ENCODE peak calls at places on chromosomes 11 and 22, in eight cellular contexts. W is ascending aorta; H is stimulated activated CD4-positive, alpha-beta T cell treated with anti-CD3 and anti-CD28 coated beads, Interleukin-1b, Interleukin-23, amount 100 ng/mL, for 1 hour; E is activated CD8-positive, alpha-beta memory T cell treated with anti-CD3 and anti-CD28 coated beads for 48 hours; I is amygdala; Z is AG10803; C is heart left ventricle; A is cardiac fibroblast. Q is an unnamed sample.

GRCh38 chr22:17842386-17842785 is 68.1 kb upstream of the BID start:
- DNase-seq in A (no peak), H (no peak), E (no peak), C (no peak), W (no peak), Z (no peak), I (no peak), Q (no peak)

GRCh38 chr11:102158151-102158734 is 48.0 kb downstream of the YAP1 start:
- DNase-seq in W (no peak), C (no peak), Z (no peak), I (no peak), H (no peak), A (no peak), E (no peak), Q (no peak)

GRCh38 chr22:44410396-44411056 is 87.5 kb downstream of the RTL6 start:
- DNase-seq in W (no peak), Z (no peak), I (no peak), C (no peak), H (no peak), E (no peak), A (no peak), Q (no peak)

GRCh38 chr11:73401924-73402833 is 26.0 kb downstream of the RELT start:
- DNase-seq in I (no peak), C (no peak), W (no peak), Z (no peak), A (peak; percentile 27), E (no peak), H (no peak), Q (no peak)

GRCh38 chr22:48576333-48577013 is 1251.2 kb downstream of the BRD1 start:
- DNase-seq in W (no peak), Z (peak; percentile 25), A (no peak), C (peak; percentile 54), I (no peak), H (no peak), E (no peak), Q (peak; percentile 60)

GRCh38 chr11:75386912-75387311 is 12.4 kb upstream of the RPS3 start:
- DNase-seq in I (no peak), W (no peak), E (no peak), A (no peak), Z (peak; percentile 17), H (no peak), C (no peak), Q (no peak)

GRCh38 chr11:81005595-81005994 is 1564.8 kb upstream of the TENM4 start:
- DNase-seq in C (no peak), A (peak; percentile 76), E (no peak), W (no peak), H (no peak), I (no peak), Z (peak; percentile 74), Q (no peak)

GRCh38 chr22:38309614-38310517 is 7.4 kb downstream of the CSNK1E start:
- DNase-seq in Z (peak; percentile 43), W (no peak), C (no peak), I (no peak), A (peak; percentile 31), E (no peak), H (no peak), Q (no peak)